ENCODE peak calls at places on chromosome 2, in nine cellular contexts. One of them, this sample, is unnamed.
A peak's percentile ranks its signal among the peaks of the same experiment; 100 is the strongest.

GRCh38 chr2:145906356-145906755 is 1386.4 kb upstream of the ZEB2 start:
- DNase-seq in tibial nerve: no peak
- DNase-seq in psoas muscle: no peak
- DNase-seq in AG09309: no peak
- DNase-seq in glutamatergic neuron: no peak
- DNase-seq in prostate gland: no peak
- DNase-seq in cardiac fibroblast: no peak
- DNase-seq in fibroblast of lung: peak; percentile 44
- DNase-seq in Peyer's patch: no peak
- DNase-seq in this sample: peak; percentile 51

GRCh38 chr2:177574357-177574756 is 181.8 kb downstream of the AGPS start:
- DNase-seq in cardiac fibroblast: no peak
- DNase-seq in AG09309: no peak
- DNase-seq in glutamatergic neuron: no peak
- DNase-seq in psoas muscle: no peak
- DNase-seq in tibial nerve: no peak
- DNase-seq in prostate gland: no peak
- DNase-seq in fibroblast of lung: no peak
- DNase-seq in Peyer's patch: no peak
- DNase-seq in this sample: no peak

GRCh38 chr2:170221317-170222288 is 43.7 kb downstream of the MYO3B start:
- DNase-seq in AG09309: no peak
- DNase-seq in prostate gland: no peak
- DNase-seq in psoas muscle: no peak
- DNase-seq in fibroblast of lung: peak; percentile 52
- DNase-seq in glutamatergic neuron: no peak
- DNase-seq in Peyer's patch: no peak
- DNase-seq in cardiac fibroblast: peak; percentile 39
- DNase-seq in tibial nerve: no peak
- DNase-seq in this sample: peak; percentile 60

GRCh38 chr2:43159797-43160196 is 66.6 kb downstream of the ZFP36L2 start:
- DNase-seq in prostate gland: no peak
- DNase-seq in Peyer's patch: no peak
- DNase-seq in psoas muscle: no peak
- DNase-seq in fibroblast of lung: peak; percentile 29
- DNase-seq in tibial nerve: no peak
- DNase-seq in glutamatergic neuron: no peak
- DNase-seq in AG09309: no peak
- DNase-seq in cardiac fibroblast: no peak
- DNase-seq in this sample: peak; percentile 45

GRCh38 chr2:229254206-229254605 is 16.9 kb downstream of the PID1 start:
- DNase-seq in cardiac fibroblast: no peak
- DNase-seq in tibial nerve: no peak
- DNase-seq in AG09309: no peak
- DNase-seq in fibroblast of lung: no peak
- DNase-seq in glutamatergic neuron: no peak
- DNase-seq in Peyer's patch: no peak
- DNase-seq in psoas muscle: no peak
- DNase-seq in prostate gland: no peak
- DNase-seq in this sample: no peak

GRCh38 chr2:20241973-20242726 is 17.2 kb upstream of the SDC1 start:
- DNase-seq in tibial nerve: no peak
- DNase-seq in AG09309: no peak
- DNase-seq in glutamatergic neuron: peak; percentile 32
- DNase-seq in psoas muscle: no peak
- DNase-seq in prostate gland: no peak
- DNase-seq in Peyer's patch: no peak
- DNase-seq in cardiac fibroblast: no peak
- DNase-seq in fibroblast of lung: no peak
- DNase-seq in this sample: no peak

GRCh38 chr2:196259507-196260481 is 88.4 kb upstream of the STK17B start:
- DNase-seq in psoas muscle: no peak
- DNase-seq in tibial nerve: no peak
- DNase-seq in glutamatergic neuron: no peak
- DNase-seq in fibroblast of lung: peak; percentile 98
- DNase-seq in Peyer's patch: no peak
- DNase-seq in AG09309: no peak
- DNase-seq in cardiac fibroblast: peak; percentile 87
- DNase-seq in prostate gland: peak; percentile 42
- DNase-seq in this sample: no peak

GRCh38 chr2:179749210-179749609 is 112.2 kb downstream of the ZNF385B start:
- DNase-seq in fibroblast of lung: peak; percentile 24
- DNase-seq in AG09309: no peak
- DNase-seq in psoas muscle: no peak
- DNase-seq in tibial nerve: no peak
- DNase-seq in glutamatergic neuron: no peak
- DNase-seq in prostate gland: no peak
- DNase-seq in cardiac fibroblast: peak; percentile 42
- DNase-seq in Peyer's patch: no peak
- DNase-seq in this sample: peak; percentile 42

GRCh38 chr2:239830066-239830717 is 194.9 kb downstream of the NDUFA10 start:
- DNase-seq in glutamatergic neuron: no peak
- DNase-seq in psoas muscle: no peak
- DNase-seq in tibial nerve: no peak
- DNase-seq in prostate gland: no peak
- DNase-seq in cardiac fibroblast: no peak
- DNase-seq in AG09309: no peak
- DNase-seq in fibroblast of lung: peak; percentile 3
- DNase-seq in Peyer's patch: peak; percentile 10
- DNase-seq in this sample: no peak

GRCh38 chr2:236965021-236965840 is 120.5 kb upstream of the COPS8 start:
- DNase-seq in AG09309: no peak
- DNase-seq in glutamatergic neuron: no peak
- DNase-seq in prostate gland: no peak
- DNase-seq in fibroblast of lung: no peak
- DNase-seq in Peyer's patch: no peak
- DNase-seq in tibial nerve: no peak
- DNase-seq in cardiac fibroblast: no peak
- DNase-seq in psoas muscle: no peak
- DNase-seq in this sample: no peak

GRCh38 chr2:127626175-127626574 is 19.8 kb upstream of the GPR17 start:
- DNase-seq in AG09309: no peak
- DNase-seq in prostate gland: no peak
- DNase-seq in fibroblast of lung: no peak
- DNase-seq in Peyer's patch: no peak
- DNase-seq in tibial nerve: no peak
- DNase-seq in psoas muscle: peak; percentile 41
- DNase-seq in cardiac fibroblast: no peak
- DNase-seq in glutamatergic neuron: no peak
- DNase-seq in this sample: no peak

GRCh38 chr2:153476491-153477095 is 2.0 kb downstream of the RPRM start:
- DNase-seq in cardiac fibroblast: no peak
- DNase-seq in psoas muscle: no peak
- DNase-seq in prostate gland: no peak
- DNase-seq in Peyer's patch: no peak
- DNase-seq in glutamatergic neuron: peak; percentile 40
- DNase-seq in AG09309: no peak
- DNase-seq in fibroblast of lung: no peak
- DNase-seq in tibial nerve: no peak
- DNase-seq in this sample: no peak

GRCh38 chr2:56130463-56131070 is 53.2 kb upstream of the CCDC85A start:
- DNase-seq in psoas muscle: no peak
- DNase-seq in glutamatergic neuron: peak; percentile 38
- DNase-seq in cardiac fibroblast: peak; percentile 66
- DNase-seq in prostate gland: no peak
- DNase-seq in fibroblast of lung: peak; percentile 20
- DNase-seq in tibial nerve: no peak
- DNase-seq in Peyer's patch: no peak
- DNase-seq in AG09309: no peak
- DNase-seq in this sample: peak; percentile 61

GRCh38 chr2:158755310-158755709 is 39.8 kb upstream of the DAPL1 start:
- DNase-seq in glutamatergic neuron: no peak
- DNase-seq in tibial nerve: no peak
- DNase-seq in psoas muscle: no peak
- DNase-seq in AG09309: no peak
- DNase-seq in fibroblast of lung: no peak
- DNase-seq in Peyer's patch: no peak
- DNase-seq in prostate gland: no peak
- DNase-seq in cardiac fibroblast: no peak
- DNase-seq in this sample: no peak

GRCh38 chr2:7748717-7749415 is 831.7 kb downstream of the RNF144A start:
- DNase-seq in fibroblast of lung: peak; percentile 26
- DNase-seq in psoas muscle: no peak
- DNase-seq in cardiac fibroblast: no peak
- DNase-seq in glutamatergic neuron: no peak
- DNase-seq in prostate gland: peak; percentile 41
- DNase-seq in tibial nerve: no peak
- DNase-seq in AG09309: no peak
- DNase-seq in Peyer's patch: no peak
- DNase-seq in this sample: peak; percentile 82

GRCh38 chr2:25699206-25699605 is 25.8 kb upstream of the DTNB start:
- DNase-seq in cardiac fibroblast: no peak
- DNase-seq in tibial nerve: no peak
- DNase-seq in psoas muscle: no peak
- DNase-seq in Peyer's patch: no peak
- DNase-seq in glutamatergic neuron: no peak
- DNase-seq in prostate gland: no peak
- DNase-seq in fibroblast of lung: no peak
- DNase-seq in AG09309: no peak
- DNase-seq in this sample: no peak

GRCh38 chr2:239881031-239881471 is 144.1 kb downstream of the NDUFA10 start:
- DNase-seq in glutamatergic neuron: no peak
- DNase-seq in fibroblast of lung: no peak
- DNase-seq in tibial nerve: no peak
- DNase-seq in Peyer's patch: no peak
- DNase-seq in cardiac fibroblast: no peak
- DNase-seq in prostate gland: no peak
- DNase-seq in AG09309: no peak
- DNase-seq in psoas muscle: no peak
- DNase-seq in this sample: no peak

GRCh38 chr2:83817511-83817910 is 641.6 kb downstream of the SUCLG1 start:
- DNase-seq in cardiac fibroblast: peak; percentile 8
- DNase-seq in psoas muscle: no peak
- DNase-seq in fibroblast of lung: no peak
- DNase-seq in prostate gland: no peak
- DNase-seq in AG09309: no peak
- DNase-seq in tibial nerve: no peak
- DNase-seq in glutamatergic neuron: no peak
- DNase-seq in Peyer's patch: no peak
- DNase-seq in this sample: peak; percentile 33
- TF ChIP-seq CTCF in cardiac fibroblast: no peak
- TF ChIP-seq CTCF in psoas muscle: no peak
- TF ChIP-seq CTCF in fibroblast of lung: no peak
- TF ChIP-seq CTCF in prostate gland: no peak
- TF ChIP-seq CTCF in AG09309: peak; percentile 3
- TF ChIP-seq CTCF in tibial nerve: no peak
- TF ChIP-seq CTCF in glutamatergic neuron: peak; percentile 28
- TF ChIP-seq CTCF in Peyer's patch: peak; percentile 26
- TF ChIP-seq CTCF in this sample: peak; percentile 36

GRCh38 chr2:96153991-96154431 is 8.8 kb upstream of the DUSP2 start:
- DNase-seq in Peyer's patch: no peak
- DNase-seq in psoas muscle: no peak
- DNase-seq in prostate gland: no peak
- DNase-seq in AG09309: no peak
- DNase-seq in fibroblast of lung: no peak
- DNase-seq in cardiac fibroblast: no peak
- DNase-seq in tibial nerve: no peak
- DNase-seq in glutamatergic neuron: no peak
- DNase-seq in this sample: no peak
- TF ChIP-seq CTCF in Peyer's patch: no peak
- TF ChIP-seq CTCF in psoas muscle: no peak
- TF ChIP-seq CTCF in prostate gland: no peak
- TF ChIP-seq CTCF in AG09309: no peak
- TF ChIP-seq CTCF in fibroblast of lung: no peak
- TF ChIP-seq CTCF in cardiac fibroblast: no peak
- TF ChIP-seq CTCF in tibial nerve: no peak
- TF ChIP-seq CTCF in glutamatergic neuron: no peak
- TF ChIP-seq CTCF in this sample: no peak

GRCh38 chr2:59276917-59277316 is 1035.8 kb upstream of the FANCL start:
- DNase-seq in psoas muscle: no peak
- DNase-seq in prostate gland: no peak
- DNase-seq in AG09309: no peak
- DNase-seq in tibial nerve: no peak
- DNase-seq in cardiac fibroblast: no peak
- DNase-seq in fibroblast of lung: no peak
- DNase-seq in Peyer's patch: no peak
- DNase-seq in glutamatergic neuron: no peak
- DNase-seq in this sample: no peak

GRCh38 chr2:59277656-59278055 is 1036.5 kb upstream of the FANCL start:
- DNase-seq in Peyer's patch: no peak
- DNase-seq in psoas muscle: no peak
- DNase-seq in glutamatergic neuron: no peak
- DNase-seq in prostate gland: no peak
- DNase-seq in tibial nerve: no peak
- DNase-seq in cardiac fibroblast: no peak
- DNase-seq in fibroblast of lung: no peak
- DNase-seq in AG09309: no peak
- DNase-seq in this sample: peak; percentile 88

DNA sequence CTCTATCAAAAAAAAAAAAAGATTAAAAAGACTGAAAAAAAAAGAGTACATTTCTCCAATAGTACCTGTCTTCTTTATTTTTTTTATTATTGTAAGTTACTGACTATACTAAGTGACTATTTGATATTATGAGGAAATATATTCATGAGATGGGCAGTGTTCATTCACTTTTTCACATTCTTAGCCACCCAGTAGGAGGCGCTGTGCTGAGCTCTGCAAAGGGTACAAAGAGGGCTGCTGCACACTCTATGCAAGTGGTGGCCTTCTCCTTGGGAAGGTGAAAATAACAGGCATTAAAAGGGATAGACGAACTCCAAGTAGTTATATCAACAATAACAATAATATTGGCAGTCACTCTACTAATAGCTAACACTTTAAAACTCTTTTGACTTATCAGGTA is 1034.9 kb upstream of the FANCL start:
- DNase-seq in psoas muscle: no peak
- DNase-seq in AG09309: no peak
- DNase-seq in fibroblast of lung: no peak
- DNase-seq in tibial nerve: no peak
- DNase-seq in cardiac fibroblast: no peak
- DNase-seq in prostate gland: no peak
- DNase-seq in glutamatergic neuron: peak; percentile 25
- DNase-seq in Peyer's patch: no peak
- DNase-seq in this sample: no peak
- TF ChIP-seq CTCF in psoas muscle: no peak
- TF ChIP-seq CTCF in AG09309: no peak
- TF ChIP-seq CTCF in fibroblast of lung: no peak
- TF ChIP-seq CTCF in tibial nerve: no peak
- TF ChIP-seq CTCF in cardiac fibroblast: no peak
- TF ChIP-seq CTCF in prostate gland: no peak
- TF ChIP-seq CTCF in glutamatergic neuron: peak; percentile 58
- TF ChIP-seq CTCF in Peyer's patch: no peak
- TF ChIP-seq CTCF in this sample: peak; percentile 28

GRCh38 chr2:36271266-36271665 is 84.3 kb upstream of the CRIM1 start:
- DNase-seq in Peyer's patch: no peak
- DNase-seq in psoas muscle: no peak
- DNase-seq in cardiac fibroblast: no peak
- DNase-seq in glutamatergic neuron: no peak
- DNase-seq in AG09309: no peak
- DNase-seq in fibroblast of lung: no peak
- DNase-seq in prostate gland: no peak
- DNase-seq in tibial nerve: no peak
- DNase-seq in this sample: no peak

GRCh38 chr2:36267194-36267593 is 88.4 kb upstream of the CRIM1 start:
- DNase-seq in fibroblast of lung: no peak
- DNase-seq in Peyer's patch: no peak
- DNase-seq in AG09309: no peak
- DNase-seq in prostate gland: no peak
- DNase-seq in cardiac fibroblast: no peak
- DNase-seq in psoas muscle: no peak
- DNase-seq in glutamatergic neuron: no peak
- DNase-seq in tibial nerve: no peak
- DNase-seq in this sample: no peak

GRCh38 chr2:36270758-36271157 is 84.8 kb upstream of the CRIM1 start:
- DNase-seq in glutamatergic neuron: no peak
- DNase-seq in tibial nerve: no peak
- DNase-seq in cardiac fibroblast: no peak
- DNase-seq in psoas muscle: no peak
- DNase-seq in prostate gland: no peak
- DNase-seq in fibroblast of lung: no peak
- DNase-seq in Peyer's patch: no peak
- DNase-seq in AG09309: no peak
- DNase-seq in this sample: no peak

GRCh38 chr2:36266536-36267121 is 88.9 kb upstream of the CRIM1 start:
- DNase-seq in cardiac fibroblast: no peak
- DNase-seq in glutamatergic neuron: no peak
- DNase-seq in fibroblast of lung: no peak
- DNase-seq in psoas muscle: no peak
- DNase-seq in prostate gland: no peak
- DNase-seq in AG09309: no peak
- DNase-seq in Peyer's patch: no peak
- DNase-seq in tibial nerve: no peak
- DNase-seq in this sample: no peak
- TF ChIP-seq CTCF in cardiac fibroblast: no peak
- TF ChIP-seq CTCF in glutamatergic neuron: no peak
- TF ChIP-seq CTCF in fibroblast of lung: no peak
- TF ChIP-seq CTCF in psoas muscle: no peak
- TF ChIP-seq CTCF in prostate gland: no peak
- TF ChIP-seq CTCF in AG09309: no peak
- TF ChIP-seq CTCF in Peyer's patch: no peak
- TF ChIP-seq CTCF in tibial nerve: no peak
- TF ChIP-seq CTCF in this sample: no peak

This sample was measured in MCF 10A.